ENCODE peak calls at places on chromosomes 12 and 14, in six cellular contexts. One of them, this sample, is unnamed.

GRCh38 chr14:23361763-23362162 is 3.2 kb downstream of the EFS start:
- ATAC-seq in right lobe of liver: no peak
- ATAC-seq in GM12878: no peak
- ATAC-seq in gastrocnemius medialis: no peak
- ATAC-seq in A549: no peak
- ATAC-seq in heart left ventricle: no peak
- ATAC-seq in this sample: no peak

GRCh38 chr12:93537769-93538168 is 34.7 kb upstream of the SOCS2 start:
- ATAC-seq in right lobe of liver: no peak
- ATAC-seq in GM12878: no peak
- ATAC-seq in gastrocnemius medialis: no peak
- ATAC-seq in A549: no peak
- ATAC-seq in heart left ventricle: no peak
- ATAC-seq in this sample: no peak

GRCh38 chr12:109910969-109911348 is 10.9 kb downstream of the TCHP start:
- ATAC-seq in right lobe of liver: peak; percentile 82
- ATAC-seq in GM12878: peak; percentile 54
- ATAC-seq in gastrocnemius medialis: no peak
- ATAC-seq in A549: peak; percentile 78
- ATAC-seq in heart left ventricle: no peak
- ATAC-seq in this sample: no peak

GRCh38 chr12:12529783-12530421 is 32.8 kb downstream of the DUSP16 start:
- ATAC-seq in right lobe of liver: no peak
- ATAC-seq in GM12878: peak; percentile 33
- ATAC-seq in gastrocnemius medialis: no peak
- ATAC-seq in A549: no peak
- ATAC-seq in heart left ventricle: no peak
- ATAC-seq in this sample: no peak

GRCh38 chr12:17370621-17371020 is 719.4 kb downstream of the RERGL start:
- ATAC-seq in right lobe of liver: no peak
- ATAC-seq in GM12878: no peak
- ATAC-seq in gastrocnemius medialis: no peak
- ATAC-seq in A549: no peak
- ATAC-seq in heart left ventricle: no peak
- ATAC-seq in this sample: no peak

GRCh38 chr14:71290960-71291466 is 383.8 kb downstream of the PCNX1 start:
- ATAC-seq in right lobe of liver: peak; percentile 23
- ATAC-seq in GM12878: peak; percentile 87
- ATAC-seq in gastrocnemius medialis: no peak
- ATAC-seq in A549: peak; percentile 77
- ATAC-seq in heart left ventricle: peak; percentile 24
- ATAC-seq in this sample: peak; percentile 74

GRCh38 chr12:21547437-21547836 is 21.3 kb downstream of the SPX start:
- ATAC-seq in right lobe of liver: no peak
- ATAC-seq in GM12878: no peak
- ATAC-seq in gastrocnemius medialis: no peak
- ATAC-seq in A549: no peak
- ATAC-seq in heart left ventricle: no peak
- ATAC-seq in this sample: no peak

GRCh38 chr12:32809846-32810245 is 54.1 kb upstream of the YARS2 start:
- ATAC-seq in right lobe of liver: no peak
- ATAC-seq in GM12878: no peak
- ATAC-seq in gastrocnemius medialis: no peak
- ATAC-seq in A549: no peak
- ATAC-seq in heart left ventricle: peak; percentile 86
- ATAC-seq in this sample: no peak

GRCh38 chr12:101795786-101796185 is 35.0 kb downstream of the GNPTAB start:
- ATAC-seq in right lobe of liver: no peak
- ATAC-seq in GM12878: no peak
- ATAC-seq in gastrocnemius medialis: no peak
- ATAC-seq in A549: no peak
- ATAC-seq in heart left ventricle: no peak
- ATAC-seq in this sample: no peak

GRCh38 chr14:74244115-74244514 is 4.9 kb downstream of the VSX2 start:
- ATAC-seq in right lobe of liver: no peak
- ATAC-seq in GM12878: peak; percentile 40
- ATAC-seq in gastrocnemius medialis: no peak
- ATAC-seq in A549: peak; percentile 67
- ATAC-seq in heart left ventricle: no peak
- ATAC-seq in this sample: no peak

GRCh38 chr14:54637829-54638446 is 71.0 kb downstream of the SAMD4A start:
- ATAC-seq in right lobe of liver: no peak
- ATAC-seq in GM12878: no peak
- ATAC-seq in gastrocnemius medialis: peak; percentile 34
- ATAC-seq in A549: peak; percentile 60
- ATAC-seq in heart left ventricle: no peak
- ATAC-seq in this sample: no peak

GRCh38 chr12:17016116-17016864 is 410.3 kb upstream of the LMO3 start:
- ATAC-seq in right lobe of liver: no peak
- ATAC-seq in GM12878: no peak
- ATAC-seq in gastrocnemius medialis: no peak
- ATAC-seq in A549: no peak
- ATAC-seq in heart left ventricle: no peak
- ATAC-seq in this sample: no peak

GRCh38 chr12:126607867-126608266 is 1542.6 kb downstream of the AACS start:
- ATAC-seq in right lobe of liver: peak; percentile 68
- ATAC-seq in GM12878: no peak
- ATAC-seq in gastrocnemius medialis: no peak
- ATAC-seq in A549: no peak
- ATAC-seq in heart left ventricle: no peak
- ATAC-seq in this sample: no peak

GRCh38 chr14:94562019-94562418 is 777 bp downstream of the SERPINA4 start:
- ATAC-seq in right lobe of liver: no peak
- ATAC-seq in GM12878: no peak
- ATAC-seq in gastrocnemius medialis: no peak
- ATAC-seq in A549: no peak
- ATAC-seq in heart left ventricle: no peak
- ATAC-seq in this sample: no peak

GRCh38 chr14:56555921-56556570 is 23.6 kb upstream of the TMEM260 start:
- ATAC-seq in right lobe of liver: peak; percentile 99
- ATAC-seq in GM12878: peak; percentile 59
- ATAC-seq in gastrocnemius medialis: no peak
- ATAC-seq in A549: peak; percentile 64
- ATAC-seq in heart left ventricle: no peak
- ATAC-seq in this sample: no peak

GRCh38 chr14:58488550-58488949 is 61.0 kb downstream of the KIAA0586 start:
- ATAC-seq in right lobe of liver: no peak
- ATAC-seq in GM12878: peak; percentile 71
- ATAC-seq in gastrocnemius medialis: no peak
- ATAC-seq in A549: no peak
- ATAC-seq in heart left ventricle: no peak
- ATAC-seq in this sample: no peak

GRCh38 chr12:123387508-123388217 is 3.7 kb downstream of the KMT5A start:
- ATAC-seq in right lobe of liver: no peak
- ATAC-seq in GM12878: peak; percentile 4
- ATAC-seq in gastrocnemius medialis: no peak
- ATAC-seq in A549: no peak
- ATAC-seq in heart left ventricle: no peak
- ATAC-seq in this sample: no peak

GRCh38 chr12:123384994-123385376 is 1.1 kb downstream of the KMT5A start:
- ATAC-seq in right lobe of liver: no peak
- ATAC-seq in GM12878: no peak
- ATAC-seq in gastrocnemius medialis: no peak
- ATAC-seq in A549: no peak
- ATAC-seq in heart left ventricle: no peak
- ATAC-seq in this sample: no peak

GRCh38 chr12:123382684-123383083 is 1.2 kb upstream of the KMT5A start:
- ATAC-seq in right lobe of liver: no peak
- ATAC-seq in GM12878: no peak
- ATAC-seq in gastrocnemius medialis: no peak
- ATAC-seq in A549: no peak
- ATAC-seq in heart left ventricle: no peak
- ATAC-seq in this sample: no peak

GRCh38 chr12:123388218-123388947 is 4.5 kb downstream of the KMT5A start:
- ATAC-seq in right lobe of liver: peak; percentile 68
- ATAC-seq in GM12878: peak; percentile 52
- ATAC-seq in gastrocnemius medialis: peak; percentile 61
- ATAC-seq in A549: peak; percentile 64
- ATAC-seq in heart left ventricle: peak; percentile 49
- ATAC-seq in this sample: peak; percentile 75

GRCh38 chr12:123384318-123384993 is 524 bp downstream of the KMT5A start:
- ATAC-seq in right lobe of liver: no peak
- ATAC-seq in GM12878: peak; percentile 12
- ATAC-seq in gastrocnemius medialis: no peak
- ATAC-seq in A549: peak; percentile 16
- ATAC-seq in heart left ventricle: no peak
- ATAC-seq in this sample: no peak
- TF ChIP-seq POLR2A in right lobe of liver: no peak
- TF ChIP-seq POLR2A in GM12878: no peak
- TF ChIP-seq POLR2A in gastrocnemius medialis: peak; percentile 3
- TF ChIP-seq POLR2A in A549: no peak
- TF ChIP-seq POLR2A in heart left ventricle: no peak
- TF ChIP-seq POLR2A in this sample: no peak

GRCh38 chr12:6314776-6315175 is 4.3 kb downstream of the PLEKHG6 start:
- ATAC-seq in right lobe of liver: no peak
- ATAC-seq in GM12878: no peak
- ATAC-seq in gastrocnemius medialis: no peak
- ATAC-seq in A549: no peak
- ATAC-seq in heart left ventricle: no peak
- ATAC-seq in this sample: no peak

GRCh38 chr12:6313326-6313940 is 3.0 kb downstream of the PLEKHG6 start:
- ATAC-seq in right lobe of liver: no peak
- ATAC-seq in GM12878: no peak
- ATAC-seq in gastrocnemius medialis: no peak
- ATAC-seq in A549: peak; percentile 0
- ATAC-seq in heart left ventricle: no peak
- ATAC-seq in this sample: no peak

GRCh38 chr12:6310771-6311610 is 509 bp downstream of the PLEKHG6 start:
- ATAC-seq in right lobe of liver: no peak
- ATAC-seq in GM12878: no peak
- ATAC-seq in gastrocnemius medialis: no peak
- ATAC-seq in A549: no peak
- ATAC-seq in heart left ventricle: no peak
- ATAC-seq in this sample: no peak

GRCh38 chr12:6312529-6313325 is 2.2 kb downstream of the PLEKHG6 start:
- ATAC-seq in right lobe of liver: peak; percentile 59
- ATAC-seq in GM12878: peak; percentile 89
- ATAC-seq in gastrocnemius medialis: no peak
- ATAC-seq in A549: peak; percentile 7
- ATAC-seq in heart left ventricle: no peak
- ATAC-seq in this sample: peak; percentile 23

DNA sequence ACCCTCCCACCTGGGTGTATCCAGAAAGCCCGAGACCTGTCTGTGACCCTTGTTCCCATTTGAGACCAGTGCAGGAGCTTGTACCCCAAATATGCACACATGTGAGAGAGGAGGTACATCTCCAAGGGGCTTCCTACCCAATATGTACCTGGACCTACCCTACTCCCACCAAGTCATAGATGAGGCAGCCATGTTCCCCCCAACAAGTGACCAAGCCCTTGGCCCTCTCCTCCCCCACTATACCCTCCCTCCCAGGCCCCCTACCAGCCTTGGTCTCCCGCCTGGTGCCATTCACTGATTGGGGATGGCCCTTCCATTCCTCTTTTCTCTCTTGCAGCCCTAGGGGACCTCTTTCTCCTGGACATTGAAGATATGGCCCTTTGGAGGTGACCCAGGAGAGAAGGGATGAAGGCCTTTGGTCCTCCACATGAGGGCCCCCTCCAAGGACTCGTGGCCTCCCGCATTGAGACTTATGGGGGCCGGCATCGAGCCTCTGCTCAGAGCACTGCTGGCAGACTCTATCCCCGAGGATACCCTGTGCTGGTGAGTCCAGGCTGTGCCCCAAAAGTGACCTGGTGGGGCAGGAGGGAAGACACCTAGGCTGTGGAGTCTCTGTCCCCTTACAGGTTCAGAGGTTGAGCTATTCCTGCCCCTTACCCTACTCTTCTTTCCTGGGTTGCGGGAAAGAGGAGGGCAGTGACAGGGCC is 1.5 kb downstream of the PLEKHG6 start:
- ATAC-seq in right lobe of liver: no peak
- ATAC-seq in GM12878: peak; percentile 1
- ATAC-seq in gastrocnemius medialis: no peak
- ATAC-seq in A549: no peak
- ATAC-seq in heart left ventricle: no peak
- ATAC-seq in this sample: no peak
- H3K4me1 ChIP-seq in right lobe of liver: peaks cover 13% of the 10 kb centered on the region
- H3K4me1 ChIP-seq in GM12878: peaks cover 46% of the 10 kb centered on the region
- H3K4me1 ChIP-seq in gastrocnemius medialis: no peaks in the 10 kb centered on the region
- H3K4me1 ChIP-seq in A549: peaks cover 26% of the 10 kb centered on the region
- H3K4me1 ChIP-seq in heart left ventricle: peaks cover 7% of the 10 kb centered on the region
- H3K4me1 ChIP-seq in this sample: no peaks in the 10 kb centered on the region

DNA sequence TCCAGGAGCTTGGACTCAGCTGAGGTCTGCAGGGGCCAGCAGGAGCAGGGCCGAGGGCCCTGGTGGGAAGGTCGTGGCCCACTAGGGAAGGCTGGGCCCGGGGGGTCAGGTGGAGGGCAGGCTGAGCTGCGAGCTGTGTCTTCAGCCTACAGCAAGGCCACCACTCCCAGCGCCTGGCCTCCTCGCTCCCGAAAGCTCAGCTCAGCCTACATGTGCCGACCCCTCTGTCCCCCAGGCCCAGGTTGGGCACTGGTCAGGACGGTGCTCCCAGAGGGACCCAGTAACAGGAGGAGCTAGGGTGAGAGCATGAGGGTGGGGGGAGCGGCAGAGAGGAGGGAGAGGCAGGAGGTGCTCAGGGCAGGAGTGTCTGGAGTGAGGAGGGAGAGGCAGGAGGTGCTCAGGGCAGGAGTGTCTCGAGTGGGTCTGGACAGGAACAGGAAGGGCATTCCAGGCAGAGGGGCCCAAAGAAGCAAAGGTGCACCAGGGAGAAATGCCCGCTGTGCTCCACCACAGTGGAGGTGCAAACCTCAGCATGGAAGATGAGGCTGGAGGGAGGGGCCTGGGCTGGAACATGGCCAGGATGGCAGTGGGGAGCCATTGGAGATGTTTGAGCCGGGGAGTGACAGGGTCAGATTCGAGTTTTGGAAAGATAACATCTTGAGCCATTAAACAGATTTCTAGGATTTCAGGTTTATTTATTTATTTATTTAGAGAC is 29.1 kb upstream of the GPR132 start:
- ATAC-seq in right lobe of liver: no peak
- ATAC-seq in GM12878: no peak
- ATAC-seq in gastrocnemius medialis: no peak
- ATAC-seq in A549: no peak
- ATAC-seq in heart left ventricle: no peak
- ATAC-seq in this sample: no peak
- H3K4me3 ChIP-seq in right lobe of liver: peak overlapping the region; percentile 48
- H3K4me3 ChIP-seq in GM12878: peak overlapping the region; percentile 91
- H3K4me3 ChIP-seq in gastrocnemius medialis: peak overlapping the region; percentile 56
- H3K4me3 ChIP-seq in A549: peak overlapping the region; percentile 92
- H3K4me3 ChIP-seq in heart left ventricle: peak overlapping the region; percentile 70
- H3K4me3 ChIP-seq in this sample: peak overlapping the region; percentile 87

GRCh38 chr12:6722863-6723262 is 983 bp upstream of the COPS7A start:
- ATAC-seq in right lobe of liver: no peak
- ATAC-seq in GM12878: no peak
- ATAC-seq in gastrocnemius medialis: no peak
- ATAC-seq in A549: no peak
- ATAC-seq in heart left ventricle: no peak
- ATAC-seq in this sample: no peak

GRCh38 chr12:6724409-6724797 is 557 bp downstream of the COPS7A start:
- ATAC-seq in right lobe of liver: peak; percentile 17
- ATAC-seq in GM12878: peak; percentile 59
- ATAC-seq in gastrocnemius medialis: peak; percentile 3
- ATAC-seq in A549: peak; percentile 45
- ATAC-seq in heart left ventricle: peak; percentile 8
- ATAC-seq in this sample: peak; percentile 2

GRCh38 chr12:6729186-6729585 is 5.3 kb downstream of the COPS7A start:
- ATAC-seq in right lobe of liver: no peak
- ATAC-seq in GM12878: no peak
- ATAC-seq in gastrocnemius medialis: no peak
- ATAC-seq in A549: no peak
- ATAC-seq in heart left ventricle: no peak
- ATAC-seq in this sample: no peak

GRCh38 chr12:6725350-6725749 is 1.5 kb downstream of the COPS7A start:
- ATAC-seq in right lobe of liver: no peak
- ATAC-seq in GM12878: no peak
- ATAC-seq in gastrocnemius medialis: no peak
- ATAC-seq in A549: no peak
- ATAC-seq in heart left ventricle: no peak
- ATAC-seq in this sample: no peak

GRCh38 chr12:6723607-6724408 is at the start of gene COPS7A:
- ATAC-seq in right lobe of liver: peak; percentile 98
- ATAC-seq in GM12878: peak; percentile 98
- ATAC-seq in gastrocnemius medialis: peak; percentile 99
- ATAC-seq in A549: peak; percentile 98
- ATAC-seq in heart left ventricle: peak; percentile 99
- ATAC-seq in this sample: peak; percentile 99
- TF ChIP-seq POLR2A in right lobe of liver: peak; percentile 67
- TF ChIP-seq POLR2A in GM12878: peak; percentile 93
- TF ChIP-seq POLR2A in gastrocnemius medialis: peak; percentile 58
- TF ChIP-seq POLR2A in A549: peak; percentile 92
- TF ChIP-seq POLR2A in heart left ventricle: no peak
- TF ChIP-seq POLR2A in this sample: peak; percentile 47